ENCODE peak calls at places on chromosome 11, in eight cellular contexts. U is retinal pigment epithelial cell; J is Calu3; V is dorsolateral prefrontal cortex; D is AG09319; N is cardiac fibroblast; P is upper lobe of left lung; G is CD8-positive, alpha-beta T cell. B is an unnamed sample.

GRCh38 chr11:111947143-111947542 is 10.0 kb downstream of the DIXDC1 start:
- DNase-seq in U (no peak), J (no peak), V (no peak), D (no peak), N (no peak), P (no peak), G (no peak), B (no peak)

GRCh38 chr11:9992306-9992705 is 301.7 kb downstream of the SBF2 start:
- DNase-seq in U (no peak), J (no peak), V (no peak), D (no peak), N (no peak), P (no peak), G (no peak), B (no peak)

GRCh38 chr11:81987829-81988472 is 745.7 kb downstream of the FAM181B start:
- DNase-seq in U (peak), J (no peak), V (no peak), D (no peak), N (peak), P (no peak), G (no peak), B (no peak)

GRCh38 chr11:1946812-1947480 is at the start of gene MRPL23:
- DNase-seq in U (no peak), J (peak), V (peak), D (no peak), N (no peak), P (no peak), G (peak), B (no peak)

GRCh38 chr11:19903620-19904069 is 191.0 kb downstream of the NAV2 start:
- DNase-seq in U (peak), J (peak), V (peak), D (peak), N (peak), P (peak), G (peak), B (no peak)

GRCh38 chr11:118807800-118808778 is 17.1 kb upstream of the DDX6 start:
- DNase-seq in U (no peak), J (no peak), V (no peak), D (no peak), N (no peak), P (no peak), G (no peak), B (no peak)

GRCh38 chr11:43954241-43954640 is 11.8 kb downstream of the C11orf96 start:
- DNase-seq in U (no peak), J (no peak), V (no peak), D (no peak), N (no peak), P (no peak), G (no peak), B (no peak)

GRCh38 chr11:116534270-116534975 is 238.4 kb downstream of the BUD13 start:
- DNase-seq in U (no peak), J (no peak), V (no peak), D (no peak), N (no peak), P (no peak), G (no peak), B (no peak)

GRCh38 chr11:66251811-66252210 is 16.6 kb upstream of the RAB1B start:
- DNase-seq in U (no peak), J (no peak), V (no peak), D (no peak), N (no peak), P (no peak), G (no peak), B (no peak)

GRCh38 chr11:122556605-122557004 is 98.9 kb upstream of the UBASH3B start:
- DNase-seq in U (no peak), J (no peak), V (no peak), D (no peak), N (peak), P (no peak), G (no peak), B (no peak)
- TF ChIP-seq CTCF in U (peak), J (no peak), V (no peak), D (peak), N (peak), P (peak), G (no peak), B (no peak)

DNA sequence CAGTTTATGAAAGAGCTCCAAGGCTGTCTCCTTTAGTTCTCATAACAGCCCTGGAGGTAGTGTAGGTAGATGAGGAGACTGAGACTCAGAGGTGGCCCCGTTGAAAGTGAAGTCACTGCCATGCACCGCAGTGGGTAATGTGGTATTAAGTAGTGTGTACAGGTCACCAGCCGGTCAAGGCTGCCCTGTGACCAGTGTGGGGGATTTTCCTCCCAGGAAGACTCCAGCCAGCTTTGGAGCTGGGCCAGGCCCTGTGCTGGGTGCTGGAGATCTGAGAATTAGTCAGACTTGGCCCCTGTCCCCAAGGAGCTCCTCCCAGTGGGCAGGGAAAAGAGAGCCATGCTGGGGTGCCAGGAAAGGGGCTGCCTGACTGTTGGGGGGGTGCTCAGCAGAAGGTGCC is 5.3 kb downstream of the OMP start:
- DNase-seq in U (peak), J (peak), V (no peak), D (peak), N (peak), P (peak), G (no peak), B (no peak)
- TF ChIP-seq CTCF in U (peak), J (no peak), V (no peak), D (no peak), N (no peak), P (no peak), G (no peak), B (no peak)

DNA sequence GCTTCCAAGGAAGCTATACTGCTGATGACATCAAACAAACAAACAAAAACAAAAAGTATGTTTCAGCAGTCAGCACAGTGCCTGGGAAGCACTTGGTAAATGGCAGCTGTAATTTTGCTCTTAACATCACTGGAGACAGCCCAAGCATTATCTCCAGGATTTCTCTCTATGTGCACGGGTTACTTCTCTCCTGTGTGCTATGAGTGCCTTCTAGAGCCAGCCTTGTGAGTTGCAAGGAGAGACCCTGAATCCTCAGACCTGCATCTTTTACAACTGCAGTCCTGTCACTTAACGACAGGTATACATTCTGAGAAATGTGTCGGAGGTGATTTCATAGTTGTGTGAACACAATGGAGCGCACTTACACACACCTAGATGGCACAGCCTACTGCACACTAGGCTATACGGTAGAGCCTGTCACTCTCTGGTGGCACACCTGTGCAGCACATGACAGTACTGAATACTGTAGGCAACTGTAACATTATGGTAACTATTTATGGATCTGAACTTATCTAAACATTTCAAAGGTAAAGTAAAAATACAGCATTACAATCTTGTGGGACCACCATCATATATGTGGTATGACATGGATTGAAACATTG is 662.5 kb upstream of the B3GAT1 start:
- DNase-seq in U (no peak), J (no peak), V (no peak), D (no peak), N (peak), P (no peak), G (no peak), B (no peak)
- TF ChIP-seq CTCF in U (peak), J (no peak), V (peak), D (no peak), N (no peak), P (no peak), G (no peak), B (no peak)

GRCh38 chr11:95091663-95092062 is 2.0 kb downstream of the ENDOD1 start:
- DNase-seq in U (no peak), J (no peak), V (no peak), D (no peak), N (no peak), P (no peak), G (no peak), B (no peak)

GRCh38 chr11:95092549-95093324 is 3.1 kb downstream of the ENDOD1 start:
- DNase-seq in U (no peak), J (peak), V (no peak), D (no peak), N (peak), P (no peak), G (peak), B (no peak)

GRCh38 chr11:95088946-95089619 is 563 bp upstream of the ENDOD1 start:
- DNase-seq in U (peak), J (peak), V (no peak), D (no peak), N (no peak), P (no peak), G (no peak), B (no peak)

GRCh38 chr11:95087171-95087570 is 2.5 kb upstream of the ENDOD1 start:
- DNase-seq in U (no peak), J (no peak), V (no peak), D (no peak), N (no peak), P (no peak), G (no peak), B (no peak)

GRCh38 chr11:95089620-95090542 is at the start of gene ENDOD1:
- DNase-seq in U (no peak), J (peak), V (peak), D (no peak), N (peak), P (peak), G (peak), B (peak)
- TF ChIP-seq CTCF in U (peak), J (no peak), V (peak), D (peak), N (peak), P (peak), G (no peak), B (no peak)